ENCODE peak calls at places on chromosomes 2 and 18, in seven cellular contexts. R is mammary epithelial cell, Y is suprapubic skin, O is body of pancreas, U is Peyer's patch, Q is foreskin fibroblast, C is spleen. L is an unnamed sample.

GRCh38 chr18:365651-366050 is 97.8 kb upstream of the THOC1 start:
- DNase-seq in R (no peak), Y (no peak), O (no peak), U (no peak), Q (no peak), C (no peak), L (no peak)

GRCh38 chr2:37105150-37105549 is 20.8 kb downstream of the GPATCH11 start:
- DNase-seq in R (no peak), Y (no peak), O (no peak), U (no peak), Q (no peak), C (no peak), L (no peak)

GRCh38 chr18:70490008-70490933 is 201.4 kb downstream of the SOCS6 start:
- DNase-seq in R (peak), Y (no peak), O (peak), U (no peak), Q (peak), C (no peak), L (peak)

GRCh38 chr18:12317664-12318333 is 9.8 kb downstream of the TUBB6 start:
- DNase-seq in R (no peak), Y (peak), O (no peak), U (no peak), Q (peak), C (no peak), L (peak)

GRCh38 chr2:167506395-167506794 is 618.1 kb downstream of the XIRP2 start:
- DNase-seq in R (no peak), Y (no peak), O (no peak), U (no peak), Q (peak), C (no peak), L (no peak)

GRCh38 chr2:55364189-55365055 is 55.2 kb downstream of the CCDC88A start:
- DNase-seq in R (peak), Y (no peak), O (peak), U (no peak), Q (peak), C (no peak), L (peak)

GRCh38 chr2:47664817-47665216 is 118.1 kb upstream of the MSH6 start:
- DNase-seq in R (peak), Y (no peak), O (peak), U (no peak), Q (no peak), C (no peak), L (no peak)

GRCh38 chr2:183291436-183291835 is 167.2 kb downstream of the NUP35 start:
- DNase-seq in R (peak), Y (no peak), O (no peak), U (no peak), Q (no peak), C (no peak), L (no peak)

GRCh38 chr18:37452015-37452414 is 113.6 kb downstream of the CELF4 start:
- DNase-seq in R (no peak), Y (no peak), O (no peak), U (no peak), Q (no peak), C (no peak), L (no peak)

GRCh38 chr2:236169151-236169721 is 1.1 kb upstream of the GBX2 start:
- DNase-seq in R (no peak), Y (no peak), O (no peak), U (no peak), Q (peak), C (peak), L (no peak)

GRCh38 chr2:54212456-54212855 is 43.6 kb downstream of the TSPYL6 start:
- DNase-seq in R (peak), Y (no peak), O (no peak), U (no peak), Q (peak), C (no peak), L (peak)

GRCh38 chr18:38019292-38019691 is 453.7 kb upstream of the CELF4 start:
- DNase-seq in R (no peak), Y (no peak), O (no peak), U (no peak), Q (no peak), C (no peak), L (no peak)

GRCh38 chr18:36942264-36942663 is 113.3 kb downstream of the KIAA1328 start:
- DNase-seq in R (peak), Y (no peak), O (no peak), U (no peak), Q (peak), C (no peak), L (peak)

GRCh38 chr2:26580151-26580550 is 61.0 kb downstream of the CIB4 start:
- DNase-seq in R (no peak), Y (no peak), O (no peak), U (no peak), Q (no peak), C (peak), L (no peak)

GRCh38 chr2:84492571-84492970 is 23.7 kb upstream of the DNAH6 start:
- DNase-seq in R (no peak), Y (no peak), O (no peak), U (no peak), Q (peak), C (no peak), L (peak)

GRCh38 chr2:102489646-102490045 is 16.6 kb downstream of the SLC9A4 start:
- DNase-seq in R (no peak), Y (no peak), O (no peak), U (no peak), Q (no peak), C (no peak), L (no peak)

GRCh38 chr2:180122874-180123273 is 115.8 kb upstream of the CWC22 start:
- DNase-seq in R (peak), Y (no peak), O (no peak), U (no peak), Q (peak), C (no peak), L (peak)

GRCh38 chr2:119367472-119368099 is 809 bp downstream of the DBI start:
- DNase-seq in R (peak), Y (peak), O (peak), U (peak), Q (peak), C (peak), L (peak)

GRCh38 chr2:187055463-187055862 is 206.5 kb upstream of the ZSWIM2 start:
- DNase-seq in R (peak), Y (no peak), O (no peak), U (no peak), Q (peak), C (no peak), L (peak)

GRCh38 chr18:49843131-49843530 is 29.8 kb upstream of the ACAA2 start:
- DNase-seq in R (no peak), Y (no peak), O (no peak), U (no peak), Q (no peak), C (no peak), L (no peak)

GRCh38 chr2:225171350-225171749 is 129.1 kb upstream of the DOCK10 start:
- DNase-seq in R (no peak), Y (no peak), O (no peak), U (no peak), Q (no peak), C (no peak), L (no peak)

GRCh38 chr2:42328923-42329322 is 32.1 kb downstream of the COX7A2L start:
- DNase-seq in R (no peak), Y (no peak), O (no peak), U (no peak), Q (no peak), C (no peak), L (no peak)

GRCh38 chr18:55136864-55137263 is 177.6 kb upstream of the CCDC68 start:
- DNase-seq in R (peak), Y (no peak), O (no peak), U (no peak), Q (peak), C (no peak), L (no peak)

GRCh38 chr2:189901664-189902063 is 117.4 kb downstream of the PMS1 start:
- DNase-seq in R (no peak), Y (no peak), O (no peak), U (no peak), Q (no peak), C (no peak), L (no peak)

GRCh38 chr2:157428500-157429175 is 15.3 kb downstream of the CYTIP start:
- DNase-seq in R (no peak), Y (no peak), O (no peak), U (no peak), Q (no peak), C (no peak), L (no peak)

GRCh38 chr2:157418215-157418614 is 25.7 kb downstream of the CYTIP start:
- DNase-seq in R (no peak), Y (no peak), O (no peak), U (no peak), Q (no peak), C (no peak), L (no peak)

GRCh38 chr2:181517685-181518301 is 60.6 kb downstream of the ITGA4 start:
- DNase-seq in R (peak), Y (no peak), O (no peak), U (no peak), Q (no peak), C (no peak), L (no peak)

GRCh38 chr2:108922141-108922915 is 66.7 kb downstream of the EDAR start:
- DNase-seq in R (peak), Y (no peak), O (no peak), U (peak), Q (peak), C (peak), L (peak)

GRCh38 chr2:120227111-120227991 is 4.2 kb upstream of the TMEM185B start:
- DNase-seq in R (peak), Y (peak), O (no peak), U (peak), Q (no peak), C (peak), L (no peak)

GRCh38 chr18:45365835-45366234 is 249.4 kb upstream of the SLC14A2 start:
- DNase-seq in R (no peak), Y (no peak), O (no peak), U (no peak), Q (no peak), C (no peak), L (peak)

GRCh38 chr2:158458617-158458920 is 1.8 kb downstream of the PKP4 start:
- DNase-seq in R (no peak), Y (no peak), O (no peak), U (no peak), Q (peak), C (no peak), L (no peak)

GRCh38 chr2:187985923-187986322 is 305.8 kb upstream of the GULP1 start:
- DNase-seq in R (peak), Y (no peak), O (no peak), U (no peak), Q (peak), C (no peak), L (no peak)

GRCh38 chr2:176134978-176135575 is 5.6 kb downstream of the HOXD8 start:
- DNase-seq in R (no peak), Y (no peak), O (no peak), U (no peak), Q (no peak), C (no peak), L (peak)
- TF ChIP-seq CTCF in R (no peak), Y (no peak), O (no peak), U (no peak), Q (peak), C (no peak), L (peak)

GRCh38 chr2:196988599-196988998 is 62.1 kb upstream of the PGAP1 start:
- DNase-seq in R (no peak), Y (no peak), O (no peak), U (no peak), Q (peak), C (no peak), L (no peak)

GRCh38 chr2:196987654-196988364 is 61.3 kb upstream of the PGAP1 start:
- DNase-seq in R (peak), Y (no peak), O (peak), U (no peak), Q (peak), C (no peak), L (peak)

GRCh38 chr2:196989496-196989895 is 63.0 kb upstream of the PGAP1 start:
- DNase-seq in R (no peak), Y (no peak), O (no peak), U (no peak), Q (no peak), C (no peak), L (no peak)

GRCh38 chr2:196985524-196986183 is 59.1 kb upstream of the PGAP1 start:
- DNase-seq in R (no peak), Y (no peak), O (no peak), U (no peak), Q (no peak), C (no peak), L (no peak)

DNA sequence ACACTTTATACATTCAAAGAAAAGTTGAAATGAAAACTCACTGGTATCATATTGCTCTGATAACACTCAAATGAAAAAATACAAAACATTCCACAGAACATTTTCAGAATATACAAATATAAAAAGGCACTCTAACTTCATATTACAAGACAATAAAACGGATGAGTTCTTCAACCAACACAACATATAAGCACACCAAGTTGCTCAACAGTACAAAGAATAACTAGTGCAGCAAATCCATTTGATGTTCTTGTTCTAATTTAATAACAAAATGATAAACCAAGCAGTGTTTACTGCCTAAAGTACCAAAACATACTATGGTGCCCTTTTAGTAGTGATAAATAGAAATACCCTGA is 60.8 kb upstream of the PGAP1 start:
- DNase-seq in R (no peak), Y (no peak), O (no peak), U (no peak), Q (peak), C (no peak), L (no peak)
- H3K4me3 ChIP-seq in R (no peak), Y (no peak), O (no peak), U (no peak), Q (peak), C (no peak), L (peak)

GRCh38 chr2:121897335-121897970 is 142.0 kb downstream of the TSN start:
- DNase-seq in R (peak), Y (no peak), O (no peak), U (no peak), Q (peak), C (no peak), L (peak)
- TF ChIP-seq CTCF in R (peak), Y (no peak), O (no peak), U (no peak), Q (peak), C (no peak), L (peak)

GRCh38 chr2:11723061-11723371 is 23.4 kb upstream of the LPIN1 start:
- DNase-seq in R (no peak), Y (no peak), O (no peak), U (no peak), Q (no peak), C (no peak), L (no peak)
- H3K4me3 ChIP-seq in R (no peak), Y (no peak), O (no peak), U (no peak), Q (no peak), C (no peak), L (no peak)

DNA sequence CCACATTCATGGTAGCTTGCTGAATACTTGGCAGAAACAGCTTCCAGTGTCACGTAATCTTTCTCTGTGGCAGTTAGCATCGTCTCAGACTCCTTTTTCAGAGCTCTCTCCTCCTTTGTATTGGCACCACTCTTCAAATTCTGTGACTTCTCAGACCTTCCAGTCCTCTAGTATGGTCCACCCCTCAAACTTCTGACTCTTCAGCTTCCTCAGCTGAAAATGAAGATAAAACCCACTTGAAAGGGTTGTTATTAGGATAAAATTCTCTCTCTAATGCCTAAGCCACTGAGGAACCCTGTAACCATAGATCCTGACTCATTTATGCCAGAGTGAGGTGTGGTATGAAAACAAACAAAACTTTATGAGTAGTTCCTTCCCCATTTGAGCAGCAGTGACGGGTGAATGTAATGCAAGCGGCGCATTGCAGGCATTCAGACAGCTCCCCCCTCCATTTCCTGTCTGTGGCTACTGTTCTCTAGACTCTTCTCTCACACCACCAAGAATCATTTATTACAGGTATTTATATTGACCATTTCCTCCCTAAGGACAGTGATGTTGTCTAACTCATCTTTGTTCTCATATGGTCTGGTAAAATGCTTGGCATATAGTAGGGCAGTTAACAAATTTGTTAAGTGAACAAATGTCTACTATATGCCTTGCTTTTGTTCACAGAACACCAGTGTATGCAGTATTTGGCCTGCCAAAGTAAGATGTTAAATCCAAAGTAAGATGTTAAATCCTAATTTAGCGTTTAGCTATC is 35.3 kb downstream of the GALNT1 start:
- DNase-seq in R (peak), Y (no peak), O (peak), U (no peak), Q (peak), C (peak), L (peak)
- TF ChIP-seq CTCF in R (no peak), Y (no peak), O (no peak), U (no peak), Q (no peak), C (no peak), L (no peak)